ENCODE peak calls at places on chromosomes 2 and 18, in four cellular contexts. C, M, H and E are unnamed samples.

GRCh38 chr18:47932170-47932569 is 1.7 kb upstream of the SMAD2 start:
- DNase-seq in C (no peak), M (no peak), H (no peak), E (no peak)

GRCh38 chr2:156892449-156893335 is 364.8 kb upstream of the GALNT5 start:
- DNase-seq in C (no peak), M (no peak), H (peak; percentile 96), E (peak; percentile 52)

GRCh38 chr2:201320701-201321100 is 36.4 kb downstream of the FLACC1 start:
- DNase-seq in C (no peak), M (no peak), H (no peak), E (no peak)

GRCh38 chr2:230418341-230419016 is 2.5 kb downstream of the SP100 start:
- DNase-seq in C (no peak), M (no peak), H (peak; percentile 52), E (no peak)

GRCh38 chr2:133266926-133267590 is 301.2 kb downstream of the NCKAP5 start:
- DNase-seq in C (no peak), M (no peak), H (no peak), E (no peak)

GRCh38 chr18:70365361-70365760 is 76.5 kb downstream of the SOCS6 start:
- DNase-seq in C (no peak), M (no peak), H (no peak), E (no peak)

GRCh38 chr2:46493241-46493970 is 14.0 kb downstream of the TMEM247 start:
- DNase-seq in C (no peak), M (no peak), H (peak; percentile 71), E (peak; percentile 79)

GRCh38 chr18:50428531-50429206 is 53.8 kb downstream of the SKA1 start:
- DNase-seq in C (no peak), M (no peak), H (no peak), E (no peak)

GRCh38 chr2:218030409-218031195 is 27.8 kb upstream of the TNS1 start:
- DNase-seq in C (no peak), M (no peak), H (no peak), E (no peak)

GRCh38 chr2:239678186-239678490 is 277.3 kb upstream of the HDAC4 start:
- DNase-seq in C (no peak), M (no peak), H (no peak), E (no peak)

GRCh38 chr2:139704606-139705005 is 924.4 kb upstream of the NXPH2 start:
- DNase-seq in C (no peak), M (no peak), H (no peak), E (no peak)

GRCh38 chr2:107336536-107336935 is 450.6 kb upstream of the ST6GAL2 start:
- DNase-seq in C (no peak), M (no peak), H (no peak), E (no peak)

GRCh38 chr2:191631754-191632153 is 46.2 kb upstream of the NABP1 start:
- DNase-seq in C (peak; percentile 20), M (peak; percentile 31), H (peak; percentile 84), E (no peak)

GRCh38 chr2:3094999-3095958 is 282.3 kb downstream of the EIPR1 start:
- DNase-seq in C (no peak), M (no peak), H (no peak), E (no peak)

GRCh38 chr2:201407265-201407664 is 44.0 kb downstream of the TRAK2 start:
- DNase-seq in C (no peak), M (no peak), H (no peak), E (no peak)

GRCh38 chr2:162182395-162182794 is 30.3 kb upstream of the GCG start:
- DNase-seq in C (no peak), M (no peak), H (no peak), E (no peak)
- H3K4me3 ChIP-seq in C (no peak overlapping the region), M (no peak overlapping the region), H (no peak overlapping the region), E (no peak overlapping the region)

DNA sequence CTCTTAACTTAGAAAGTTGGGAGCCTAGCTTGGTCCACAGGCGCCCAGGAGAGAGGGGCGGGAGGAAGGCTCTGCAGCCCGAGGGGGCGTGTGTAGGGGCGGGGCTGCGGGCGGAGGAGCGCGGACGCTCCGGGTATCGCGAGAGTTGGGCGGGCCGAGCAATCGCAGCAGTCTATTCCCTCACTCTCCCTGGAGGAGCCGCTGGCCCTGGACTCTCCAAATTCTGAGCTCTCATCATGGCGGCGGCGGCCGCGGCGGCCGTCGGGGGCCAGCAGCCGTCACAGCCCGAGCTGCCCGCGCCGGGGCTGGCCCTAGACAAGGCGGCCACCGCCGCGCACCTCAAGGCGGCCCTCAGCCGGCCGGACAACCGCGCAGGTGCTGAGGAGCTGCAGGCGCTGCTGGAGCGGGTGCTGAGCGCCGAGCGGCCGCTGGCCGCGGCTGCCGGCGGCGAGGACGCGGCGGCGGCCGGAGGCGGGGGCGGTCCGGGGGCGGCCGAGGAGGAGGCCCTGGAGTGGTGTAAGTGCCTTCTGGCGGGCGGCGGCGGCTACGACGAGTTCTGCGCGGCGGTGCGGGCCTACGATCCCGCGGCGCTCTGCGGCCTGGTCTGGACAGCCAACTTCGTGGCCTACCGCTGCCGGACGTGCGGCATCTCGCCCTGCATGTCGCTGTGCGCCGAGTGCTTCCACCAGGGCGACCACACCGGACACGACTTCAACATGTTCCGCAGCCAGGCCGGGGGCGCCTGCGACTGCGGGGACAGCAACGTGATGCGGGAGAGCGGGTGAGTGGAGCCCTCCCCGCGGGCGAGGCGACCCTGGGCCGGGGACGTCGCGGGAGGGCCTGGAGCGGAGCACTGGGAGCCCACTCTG is at the start of gene UBR3:
- DNase-seq in C (peak; percentile 96), M (peak; percentile 93), H (peak; percentile 79), E (peak; percentile 94)
- TF ChIP-seq CTCF in C (no peak), M (no peak), H (no peak), E (no peak)

DNA sequence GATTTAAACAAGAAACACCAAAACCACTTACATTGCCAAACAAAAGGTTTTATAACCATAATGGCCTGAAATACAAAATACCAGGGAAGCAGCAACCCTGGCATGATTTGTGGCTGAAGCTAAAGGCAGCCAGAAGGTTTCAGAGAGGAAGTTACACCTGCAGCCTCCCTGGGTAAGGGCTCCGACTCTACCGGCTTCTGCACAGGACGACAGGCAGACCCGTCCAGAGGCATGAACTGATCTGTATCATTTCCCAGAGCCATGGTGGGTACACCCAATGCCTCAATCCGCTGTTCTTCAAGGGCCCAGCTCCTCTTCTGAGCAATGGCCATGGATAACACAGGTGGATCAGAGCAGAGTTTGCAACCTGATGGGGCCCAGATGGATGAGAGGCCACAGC is 71.6 kb downstream of the PXDN start:
- DNase-seq in C (no peak), M (no peak), H (no peak), E (no peak)
- H3K4me3 ChIP-seq in C (no peak overlapping the region), M (no peak overlapping the region), H (no peak overlapping the region), E (no peak overlapping the region)

GRCh38 chr2:136118819-136119716 is 1.1 kb upstream of the CXCR4 start:
- DNase-seq in C (peak; percentile 65), M (no peak), H (no peak), E (peak; percentile 28)
- TF ChIP-seq CTCF in C (no peak), M (no peak), H (no peak), E (no peak)

GRCh38 chr2:209986405-209986804 is 16.0 kb upstream of the RPE start:
- DNase-seq in C (no peak), M (no peak), H (peak; percentile 47), E (no peak)

GRCh38 chr2:209988010-209988409 is 14.4 kb upstream of the RPE start:
- DNase-seq in C (no peak), M (no peak), H (no peak), E (no peak)

GRCh38 chr2:209985879-209986278 is 16.6 kb upstream of the RPE start:
- DNase-seq in C (no peak), M (no peak), H (no peak), E (no peak)

GRCh38 chr2:209984291-209984690 is 18.1 kb upstream of the RPE start:
- DNase-seq in C (no peak), M (no peak), H (no peak), E (no peak)
- H3K4me3 ChIP-seq in C (no peak overlapping the region), M (no peak overlapping the region), H (no peak overlapping the region), E (no peak overlapping the region)

GRCh38 chr2:72994991-72995380 is 76.5 kb downstream of the SFXN5 start:
- DNase-seq in C (no peak), M (no peak), H (no peak), E (no peak)
- TF ChIP-seq CTCF in C (no peak), M (no peak), H (no peak), E (no peak)

DNA sequence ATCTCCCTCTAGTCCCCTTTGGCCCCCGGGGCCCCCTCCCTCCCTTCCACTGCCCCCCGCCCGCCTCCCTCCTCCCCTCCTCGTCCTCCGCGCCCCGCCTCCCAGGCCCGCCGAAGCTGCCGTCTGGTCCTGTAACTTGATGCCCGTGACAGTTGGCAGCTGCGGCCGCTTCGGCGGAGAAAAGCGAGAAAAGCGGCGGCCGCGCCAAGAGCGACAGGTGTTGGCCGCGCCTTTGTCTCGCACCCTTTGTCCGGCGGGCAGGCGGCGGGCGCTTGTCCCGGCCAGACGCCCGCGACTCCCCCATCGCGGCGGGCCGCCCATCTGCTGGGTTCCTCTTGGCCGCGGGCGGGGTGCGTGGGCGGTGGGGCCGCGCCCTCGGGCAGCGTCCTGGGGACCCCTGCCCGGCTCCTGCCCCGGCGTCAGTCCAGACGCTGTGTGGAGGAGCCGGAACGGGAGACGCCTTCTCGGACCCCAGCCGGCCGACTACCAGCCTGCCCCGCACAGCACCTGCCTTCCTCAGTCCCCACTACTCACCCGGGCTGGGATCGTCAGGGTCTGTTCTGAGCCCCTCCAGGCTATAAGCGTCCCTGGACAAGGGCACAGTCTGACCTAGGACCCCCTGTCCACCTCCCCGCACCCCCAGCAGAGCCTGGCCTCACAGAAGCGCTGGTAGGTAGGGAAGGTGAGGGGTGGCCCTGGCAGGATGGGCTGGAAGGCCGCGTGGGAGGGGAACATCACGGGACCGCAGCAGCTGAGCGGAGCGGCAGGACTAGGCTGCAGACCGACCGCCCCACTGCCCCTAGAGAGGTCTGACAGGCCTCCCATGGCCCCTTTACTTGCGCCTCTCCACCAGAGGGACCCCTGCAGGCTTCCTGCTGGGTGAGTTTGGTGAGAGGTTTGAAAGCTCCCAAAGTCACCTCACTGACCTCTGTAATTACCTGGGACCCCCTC is 1.2 kb upstream of the HES6 start:
- DNase-seq in C (peak; percentile 61), M (peak; percentile 95), H (no peak), E (peak; percentile 67)
- H3K4me3 ChIP-seq in C (peak overlapping the region; percentile 77), M (peak overlapping the region; percentile 64), H (no peak overlapping the region), E (no peak overlapping the region)